ENCODE peak calls at places on chromosomes 1 and 21, in seven cellular contexts. One of them, this sample, is unnamed.

GRCh38 chr1:1665815-1666251 is 7.0 kb upstream of the CDK11B start:
- DNase-seq in AG10803: no peak
- DNase-seq in left ventricle myocardium superior: peak
- DNase-seq in CD8-positive, alpha-beta T cell: no peak
- DNase-seq in NCI-H2171 treated with DMSO at 0.1 percent for 48 hours: no peak
- DNase-seq in SJSA1: no peak
- DNase-seq in transverse colon: no peak
- DNase-seq in this sample: no peak

GRCh38 chr1:35172022-35172421 is 20.9 kb downstream of the SFPQ start:
- DNase-seq in NCI-H2171 treated with DMSO at 0.1 percent for 48 hours: no peak
- DNase-seq in left ventricle myocardium superior: no peak
- DNase-seq in CD8-positive, alpha-beta T cell: no peak
- DNase-seq in transverse colon: no peak
- DNase-seq in SJSA1: no peak
- DNase-seq in AG10803: no peak
- DNase-seq in this sample: no peak

GRCh38 chr1:236455242-236455641 is 61.2 kb downstream of the EDARADD start:
- DNase-seq in SJSA1: no peak
- DNase-seq in NCI-H2171 treated with DMSO at 0.1 percent for 48 hours: no peak
- DNase-seq in CD8-positive, alpha-beta T cell: no peak
- DNase-seq in transverse colon: no peak
- DNase-seq in AG10803: no peak
- DNase-seq in left ventricle myocardium superior: no peak
- DNase-seq in this sample: no peak

GRCh38 chr1:117346206-117346928 is 20.9 kb upstream of the MAN1A2 start:
- DNase-seq in CD8-positive, alpha-beta T cell: no peak
- DNase-seq in NCI-H2171 treated with DMSO at 0.1 percent for 48 hours: no peak
- DNase-seq in left ventricle myocardium superior: no peak
- DNase-seq in SJSA1: no peak
- DNase-seq in AG10803: peak
- DNase-seq in transverse colon: no peak
- DNase-seq in this sample: no peak

GRCh38 chr21:32137266-32137665 is 141.6 kb downstream of the MIS18A start:
- DNase-seq in left ventricle myocardium superior: no peak
- DNase-seq in CD8-positive, alpha-beta T cell: no peak
- DNase-seq in SJSA1: no peak
- DNase-seq in transverse colon: no peak
- DNase-seq in AG10803: no peak
- DNase-seq in NCI-H2171 treated with DMSO at 0.1 percent for 48 hours: no peak
- DNase-seq in this sample: no peak

GRCh38 chr1:233372218-233373125 is 44.9 kb downstream of the MAP3K21 start:
- DNase-seq in CD8-positive, alpha-beta T cell: no peak
- DNase-seq in transverse colon: no peak
- DNase-seq in AG10803: no peak
- DNase-seq in left ventricle myocardium superior: no peak
- DNase-seq in SJSA1: no peak
- DNase-seq in NCI-H2171 treated with DMSO at 0.1 percent for 48 hours: no peak
- DNase-seq in this sample: no peak

GRCh38 chr1:216812966-216813365 is 89.7 kb upstream of the ESRRG start:
- DNase-seq in NCI-H2171 treated with DMSO at 0.1 percent for 48 hours: peak
- DNase-seq in transverse colon: no peak
- DNase-seq in left ventricle myocardium superior: no peak
- DNase-seq in AG10803: peak
- DNase-seq in SJSA1: no peak
- DNase-seq in CD8-positive, alpha-beta T cell: no peak
- DNase-seq in this sample: no peak

GRCh38 chr1:225544924-225545323 is 108.0 kb downstream of the ENAH start:
- DNase-seq in left ventricle myocardium superior: no peak
- DNase-seq in CD8-positive, alpha-beta T cell: no peak
- DNase-seq in transverse colon: no peak
- DNase-seq in AG10803: no peak
- DNase-seq in SJSA1: no peak
- DNase-seq in NCI-H2171 treated with DMSO at 0.1 percent for 48 hours: no peak
- DNase-seq in this sample: no peak

GRCh38 chr1:174160109-174160473 is 771 bp downstream of the RABGAP1L start:
- DNase-seq in NCI-H2171 treated with DMSO at 0.1 percent for 48 hours: no peak
- DNase-seq in transverse colon: peak
- DNase-seq in CD8-positive, alpha-beta T cell: no peak
- DNase-seq in AG10803: peak
- DNase-seq in SJSA1: peak
- DNase-seq in left ventricle myocardium superior: peak
- DNase-seq in this sample: peak

GRCh38 chr1:171252482-171252881 is 4.2 kb downstream of the FMO1 start:
- DNase-seq in SJSA1: no peak
- DNase-seq in CD8-positive, alpha-beta T cell: no peak
- DNase-seq in AG10803: no peak
- DNase-seq in left ventricle myocardium superior: no peak
- DNase-seq in NCI-H2171 treated with DMSO at 0.1 percent for 48 hours: no peak
- DNase-seq in transverse colon: peak
- DNase-seq in this sample: no peak

GRCh38 chr1:235858784-235859183 is 7.9 kb downstream of the LYST start:
- DNase-seq in left ventricle myocardium superior: no peak
- DNase-seq in SJSA1: no peak
- DNase-seq in NCI-H2171 treated with DMSO at 0.1 percent for 48 hours: no peak
- DNase-seq in transverse colon: no peak
- DNase-seq in AG10803: no peak
- DNase-seq in CD8-positive, alpha-beta T cell: no peak
- DNase-seq in this sample: no peak

GRCh38 chr1:185585770-185586169 is 148.4 kb upstream of the HMCN1 start:
- DNase-seq in transverse colon: no peak
- DNase-seq in SJSA1: no peak
- DNase-seq in NCI-H2171 treated with DMSO at 0.1 percent for 48 hours: no peak
- DNase-seq in AG10803: no peak
- DNase-seq in CD8-positive, alpha-beta T cell: no peak
- DNase-seq in left ventricle myocardium superior: no peak
- DNase-seq in this sample: no peak

GRCh38 chr1:234108921-234109320 is 204.4 kb downstream of the SLC35F3 start:
- DNase-seq in AG10803: peak
- DNase-seq in SJSA1: no peak
- DNase-seq in CD8-positive, alpha-beta T cell: no peak
- DNase-seq in transverse colon: no peak
- DNase-seq in NCI-H2171 treated with DMSO at 0.1 percent for 48 hours: no peak
- DNase-seq in left ventricle myocardium superior: no peak
- DNase-seq in this sample: no peak

GRCh38 chr21:17491716-17492414 is 21.0 kb upstream of the CXADR start:
- DNase-seq in transverse colon: no peak
- DNase-seq in left ventricle myocardium superior: no peak
- DNase-seq in CD8-positive, alpha-beta T cell: no peak
- DNase-seq in AG10803: peak
- DNase-seq in SJSA1: peak
- DNase-seq in NCI-H2171 treated with DMSO at 0.1 percent for 48 hours: no peak
- DNase-seq in this sample: no peak

GRCh38 chr21:41970751-41971653 is 17.2 kb upstream of the C2CD2 start:
- DNase-seq in NCI-H2171 treated with DMSO at 0.1 percent for 48 hours: no peak
- DNase-seq in CD8-positive, alpha-beta T cell: no peak
- DNase-seq in left ventricle myocardium superior: no peak
- DNase-seq in transverse colon: no peak
- DNase-seq in SJSA1: no peak
- DNase-seq in AG10803: no peak
- DNase-seq in this sample: peak

GRCh38 chr21:35231115-35231514 is 182.0 kb upstream of the RUNX1 start:
- DNase-seq in left ventricle myocardium superior: no peak
- DNase-seq in NCI-H2171 treated with DMSO at 0.1 percent for 48 hours: no peak
- DNase-seq in transverse colon: no peak
- DNase-seq in SJSA1: no peak
- DNase-seq in AG10803: no peak
- DNase-seq in CD8-positive, alpha-beta T cell: no peak
- DNase-seq in this sample: no peak

GRCh38 chr1:235079443-235079967 is 49.1 kb downstream of the TOMM20 start:
- DNase-seq in AG10803: no peak
- DNase-seq in left ventricle myocardium superior: peak
- DNase-seq in CD8-positive, alpha-beta T cell: no peak
- DNase-seq in SJSA1: no peak
- DNase-seq in transverse colon: peak
- DNase-seq in NCI-H2171 treated with DMSO at 0.1 percent for 48 hours: no peak
- DNase-seq in this sample: no peak

GRCh38 chr21:39073717-39074116 is 109.5 kb downstream of the PSMG1 start:
- DNase-seq in AG10803: no peak
- DNase-seq in CD8-positive, alpha-beta T cell: no peak
- DNase-seq in SJSA1: no peak
- DNase-seq in transverse colon: no peak
- DNase-seq in left ventricle myocardium superior: no peak
- DNase-seq in NCI-H2171 treated with DMSO at 0.1 percent for 48 hours: peak
- DNase-seq in this sample: no peak

GRCh38 chr1:243547906-243548305 is 292.1 kb downstream of the SDCCAG8 start:
- DNase-seq in NCI-H2171 treated with DMSO at 0.1 percent for 48 hours: no peak
- DNase-seq in left ventricle myocardium superior: no peak
- DNase-seq in AG10803: no peak
- DNase-seq in transverse colon: no peak
- DNase-seq in CD8-positive, alpha-beta T cell: no peak
- DNase-seq in SJSA1: no peak
- DNase-seq in this sample: no peak

GRCh38 chr21:14120091-14120734 is 90.5 kb downstream of the LIPI start:
- DNase-seq in SJSA1: peak
- DNase-seq in CD8-positive, alpha-beta T cell: no peak
- DNase-seq in AG10803: peak
- DNase-seq in left ventricle myocardium superior: peak
- DNase-seq in NCI-H2171 treated with DMSO at 0.1 percent for 48 hours: peak
- DNase-seq in transverse colon: peak
- DNase-seq in this sample: peak

GRCh38 chr1:82465024-82465423 is 664.3 kb downstream of the ADGRL2 start:
- DNase-seq in NCI-H2171 treated with DMSO at 0.1 percent for 48 hours: no peak
- DNase-seq in transverse colon: no peak
- DNase-seq in left ventricle myocardium superior: no peak
- DNase-seq in SJSA1: no peak
- DNase-seq in CD8-positive, alpha-beta T cell: no peak
- DNase-seq in AG10803: no peak
- DNase-seq in this sample: no peak

GRCh38 chr1:49060766-49061165 is 284.1 kb upstream of the BEND5 start:
- DNase-seq in SJSA1: no peak
- DNase-seq in CD8-positive, alpha-beta T cell: no peak
- DNase-seq in AG10803: peak
- DNase-seq in NCI-H2171 treated with DMSO at 0.1 percent for 48 hours: no peak
- DNase-seq in left ventricle myocardium superior: no peak
- DNase-seq in transverse colon: no peak
- DNase-seq in this sample: no peak

GRCh38 chr1:230725256-230726012 is 11.5 kb upstream of the AGT start:
- DNase-seq in left ventricle myocardium superior: no peak
- DNase-seq in AG10803: no peak
- DNase-seq in transverse colon: no peak
- DNase-seq in NCI-H2171 treated with DMSO at 0.1 percent for 48 hours: no peak
- DNase-seq in SJSA1: no peak
- DNase-seq in CD8-positive, alpha-beta T cell: no peak
- DNase-seq in this sample: no peak

GRCh38 chr1:112686835-112687234 is 12.4 kb downstream of the MOV10 start:
- DNase-seq in left ventricle myocardium superior: no peak
- DNase-seq in CD8-positive, alpha-beta T cell: no peak
- DNase-seq in AG10803: no peak
- DNase-seq in transverse colon: no peak
- DNase-seq in SJSA1: no peak
- DNase-seq in NCI-H2171 treated with DMSO at 0.1 percent for 48 hours: no peak
- DNase-seq in this sample: no peak

GRCh38 chr1:159823401-159823800 is 3.3 kb upstream of the SLAMF8 start:
- DNase-seq in SJSA1: no peak
- DNase-seq in AG10803: no peak
- DNase-seq in left ventricle myocardium superior: no peak
- DNase-seq in NCI-H2171 treated with DMSO at 0.1 percent for 48 hours: peak
- DNase-seq in transverse colon: peak
- DNase-seq in CD8-positive, alpha-beta T cell: no peak
- DNase-seq in this sample: no peak

GRCh38 chr1:60903591-60903990 is 178.8 kb upstream of the NFIA start:
- DNase-seq in transverse colon: no peak
- DNase-seq in CD8-positive, alpha-beta T cell: no peak
- DNase-seq in NCI-H2171 treated with DMSO at 0.1 percent for 48 hours: peak
- DNase-seq in AG10803: peak
- DNase-seq in SJSA1: no peak
- DNase-seq in left ventricle myocardium superior: peak
- DNase-seq in this sample: peak

GRCh38 chr1:15949453-15950245 is 26.3 kb downstream of the ZBTB17 start:
- DNase-seq in NCI-H2171 treated with DMSO at 0.1 percent for 48 hours: no peak
- DNase-seq in left ventricle myocardium superior: peak
- DNase-seq in transverse colon: peak
- DNase-seq in SJSA1: peak
- DNase-seq in CD8-positive, alpha-beta T cell: peak
- DNase-seq in AG10803: peak
- DNase-seq in this sample: peak

GRCh38 chr1:20398744-20399143 is 87.3 kb downstream of the CAMK2N1 start:
- DNase-seq in left ventricle myocardium superior: no peak
- DNase-seq in NCI-H2171 treated with DMSO at 0.1 percent for 48 hours: no peak
- DNase-seq in transverse colon: no peak
- DNase-seq in SJSA1: no peak
- DNase-seq in AG10803: no peak
- DNase-seq in CD8-positive, alpha-beta T cell: no peak
- DNase-seq in this sample: no peak

GRCh38 chr1:197695961-197696360 is 79.3 kb downstream of the DENND1B start:
- DNase-seq in CD8-positive, alpha-beta T cell: no peak
- DNase-seq in left ventricle myocardium superior: no peak
- DNase-seq in NCI-H2171 treated with DMSO at 0.1 percent for 48 hours: no peak
- DNase-seq in SJSA1: no peak
- DNase-seq in AG10803: peak
- DNase-seq in transverse colon: no peak
- DNase-seq in this sample: no peak

GRCh38 chr1:40224040-40224439 is 23.7 kb upstream of the TMCO2 start:
- DNase-seq in NCI-H2171 treated with DMSO at 0.1 percent for 48 hours: no peak
- DNase-seq in CD8-positive, alpha-beta T cell: no peak
- DNase-seq in transverse colon: no peak
- DNase-seq in SJSA1: no peak
- DNase-seq in left ventricle myocardium superior: no peak
- DNase-seq in AG10803: no peak
- DNase-seq in this sample: no peak

GRCh38 chr1:59142663-59143487 is 154.0 kb upstream of the FGGY start:
- DNase-seq in transverse colon: no peak
- DNase-seq in CD8-positive, alpha-beta T cell: no peak
- DNase-seq in AG10803: peak
- DNase-seq in NCI-H2171 treated with DMSO at 0.1 percent for 48 hours: no peak
- DNase-seq in left ventricle myocardium superior: no peak
- DNase-seq in SJSA1: peak
- DNase-seq in this sample: no peak

GRCh38 chr21:45981641-45982255 is at the start of gene COL6A1:
- DNase-seq in left ventricle myocardium superior: peak
- DNase-seq in NCI-H2171 treated with DMSO at 0.1 percent for 48 hours: peak
- DNase-seq in SJSA1: peak
- DNase-seq in transverse colon: peak
- DNase-seq in AG10803: peak
- DNase-seq in CD8-positive, alpha-beta T cell: peak
- DNase-seq in this sample: peak

GRCh38 chr21:46190491-46191131 is 6.4 kb upstream of the SPATC1L start:
- DNase-seq in AG10803: no peak
- DNase-seq in left ventricle myocardium superior: no peak
- DNase-seq in transverse colon: no peak
- DNase-seq in CD8-positive, alpha-beta T cell: no peak
- DNase-seq in NCI-H2171 treated with DMSO at 0.1 percent for 48 hours: no peak
- DNase-seq in SJSA1: no peak
- DNase-seq in this sample: peak

GRCh38 chr1:221165331-221166161 is 286.3 kb downstream of the HLX start:
- DNase-seq in AG10803: no peak
- DNase-seq in transverse colon: no peak
- DNase-seq in SJSA1: no peak
- DNase-seq in left ventricle myocardium superior: no peak
- DNase-seq in NCI-H2171 treated with DMSO at 0.1 percent for 48 hours: no peak
- DNase-seq in CD8-positive, alpha-beta T cell: no peak
- DNase-seq in this sample: no peak

This sample was measured in Right ventricle myocardium superior.